ENCODE peak calls at places on chromosome 6, in nine cellular contexts. D, G, E, P, H, K, Y, Z and T are unnamed samples.

GRCh38 chr6:26285143-26286134 is 79.6 kb upstream of the BTN3A2 start:
- DNase-seq in D (peak), G (peak), E (peak), P (peak), H (peak), K (peak), Y (peak), Z (peak), T (peak)

GRCh38 chr6:33616913-33617312 is 4.2 kb upstream of the ITPR3 start:
- DNase-seq in D (no peak), G (no peak), E (no peak), P (peak), H (no peak), K (no peak), Y (no peak), Z (no peak), T (no peak)

GRCh38 chr6:17666646-17667045 is 40.1 kb downstream of the NUP153 start:
- DNase-seq in D (no peak), G (no peak), E (no peak), P (no peak), H (no peak), K (no peak), Y (no peak), Z (no peak), T (no peak)

GRCh38 chr6:91895592-91895991 is 1308.7 kb upstream of the MAP3K7 start:
- DNase-seq in D (no peak), G (no peak), E (no peak), P (peak), H (no peak), K (no peak), Y (no peak), Z (no peak), T (no peak)

GRCh38 chr6:79404261-79404660 is 133.0 kb downstream of the LCA5 start:
- DNase-seq in D (no peak), G (no peak), E (no peak), P (no peak), H (no peak), K (no peak), Y (no peak), Z (no peak), T (no peak)

GRCh38 chr6:133820208-133820607 is 68.7 kb upstream of the TCF21 start:
- DNase-seq in D (no peak), G (no peak), E (no peak), P (no peak), H (no peak), K (no peak), Y (no peak), Z (no peak), T (no peak)

GRCh38 chr6:4506806-4507205 is 269.4 kb upstream of the CDYL start:
- DNase-seq in D (no peak), G (no peak), E (no peak), P (no peak), H (no peak), K (no peak), Y (no peak), Z (no peak), T (no peak)

GRCh38 chr6:138805431-138805830 is 9.5 kb downstream of the ECT2L start:
- DNase-seq in D (no peak), G (no peak), E (peak), P (peak), H (no peak), K (peak), Y (no peak), Z (no peak), T (peak)

GRCh38 chr6:126570507-126570906 is 230.6 kb downstream of the CENPW start:
- DNase-seq in D (no peak), G (no peak), E (no peak), P (no peak), H (no peak), K (no peak), Y (no peak), Z (no peak), T (no peak)

GRCh38 chr6:146974346-146974745 is 229.9 kb upstream of the STXBP5 start:
- DNase-seq in D (no peak), G (no peak), E (no peak), P (no peak), H (no peak), K (no peak), Y (no peak), Z (no peak), T (no peak)

GRCh38 chr6:138765896-138766487 is 7.6 kb upstream of the CCDC28A start:
- DNase-seq in D (peak), G (no peak), E (peak), P (peak), H (no peak), K (peak), Y (no peak), Z (peak), T (no peak)

GRCh38 chr6:155313602-155314091 is 637 bp downstream of the TFB1M start:
- DNase-seq in D (peak), G (peak), E (no peak), P (peak), H (no peak), K (peak), Y (no peak), Z (no peak), T (no peak)

GRCh38 chr6:41942045-41942851 is 640 bp upstream of the CCND3 start:
- DNase-seq in D (no peak), G (peak), E (peak), P (peak), H (no peak), K (peak), Y (peak), Z (no peak), T (no peak)

GRCh38 chr6:506508-506907 is 115.0 kb downstream of the IRF4 start:
- DNase-seq in D (no peak), G (no peak), E (no peak), P (no peak), H (no peak), K (no peak), Y (no peak), Z (no peak), T (no peak)

GRCh38 chr6:89268776-89269175 is 46.3 kb downstream of the GABRR2 start:
- DNase-seq in D (no peak), G (no peak), E (no peak), P (peak), H (no peak), K (no peak), Y (no peak), Z (no peak), T (no peak)

GRCh38 chr6:128882991-128883571 is at the start of gene LAMA2:
- DNase-seq in D (no peak), G (no peak), E (peak), P (peak), H (peak), K (peak), Y (peak), Z (peak), T (peak)

GRCh38 chr6:147852772-147853171 is 344.3 kb downstream of the SAMD5 start:
- DNase-seq in D (no peak), G (no peak), E (no peak), P (no peak), H (no peak), K (peak), Y (no peak), Z (no peak), T (no peak)

GRCh38 chr6:154653853-154654252 is 79.4 kb upstream of the SCAF8 start:
- DNase-seq in D (peak), G (no peak), E (no peak), P (peak), H (no peak), K (peak), Y (no peak), Z (peak), T (peak)

GRCh38 chr6:71403422-71404134 is 115.0 kb downstream of the OGFRL1 start:
- DNase-seq in D (no peak), G (no peak), E (no peak), P (no peak), H (no peak), K (no peak), Y (no peak), Z (no peak), T (no peak)

GRCh38 chr6:70280462-70280861 is 22.4 kb downstream of the COL9A1 start:
- DNase-seq in D (no peak), G (no peak), E (no peak), P (no peak), H (no peak), K (no peak), Y (no peak), Z (no peak), T (no peak)

GRCh38 chr6:52582996-52583395 is 6.1 kb upstream of the TRAM2 start:
- DNase-seq in D (no peak), G (no peak), E (no peak), P (no peak), H (no peak), K (no peak), Y (no peak), Z (no peak), T (no peak)

GRCh38 chr6:21596379-21597242 is 3.1 kb downstream of the SOX4 start:
- DNase-seq in D (peak), G (peak), E (no peak), P (peak), H (peak), K (peak), Y (peak), Z (no peak), T (no peak)

GRCh38 chr6:46964716-46965519 is 43.2 kb upstream of the ADGRF5 start:
- DNase-seq in D (no peak), G (no peak), E (no peak), P (peak), H (no peak), K (no peak), Y (no peak), Z (no peak), T (no peak)

GRCh38 chr6:16058188-16058780 is 70.6 kb upstream of the MYLIP start:
- DNase-seq in D (no peak), G (no peak), E (no peak), P (no peak), H (no peak), K (no peak), Y (no peak), Z (no peak), T (no peak)

GRCh38 chr6:118672678-118673077 is 21.3 kb upstream of the CEP85L start:
- DNase-seq in D (no peak), G (no peak), E (no peak), P (no peak), H (no peak), K (no peak), Y (no peak), Z (no peak), T (no peak)

GRCh38 chr6:137028912-137029311 is 15.9 kb downstream of the IL20RA start:
- DNase-seq in D (no peak), G (no peak), E (no peak), P (no peak), H (no peak), K (no peak), Y (no peak), Z (no peak), T (no peak)

GRCh38 chr6:164827537-164827936 is 481.9 kb downstream of the C6orf118 start:
- DNase-seq in D (no peak), G (no peak), E (no peak), P (no peak), H (no peak), K (no peak), Y (no peak), Z (no peak), T (no peak)

GRCh38 chr6:98827295-98828159 is 6.8 kb upstream of the POU3F2 start:
- DNase-seq in D (no peak), G (no peak), E (no peak), P (no peak), H (no peak), K (no peak), Y (no peak), Z (no peak), T (no peak)

GRCh38 chr6:168895102-168895812 is 358.4 kb downstream of the THBS2 start:
- DNase-seq in D (peak), G (peak), E (peak), P (peak), H (peak), K (peak), Y (peak), Z (no peak), T (peak)
- H3K4me3 ChIP-seq in D (no peak), G (peak), E (no peak), P (peak), H (peak), K (peak), Y (peak), Z (no peak), T (no peak)

GRCh38 chr6:162069995-162070394 is 657.6 kb downstream of the PRKN start:
- DNase-seq in D (no peak), G (no peak), E (no peak), P (peak), H (no peak), K (peak), Y (no peak), Z (no peak), T (no peak)
- TF ChIP-seq CTCF in D (no peak), G (no peak), E (no peak), P (no peak), H (no peak), K (no peak), Y (no peak), Z (no peak), T (no peak)

GRCh38 chr6:63635563-63636515 is at the start of gene PHF3:
- DNase-seq in D (peak), G (peak), E (peak), P (peak), H (peak), K (peak), Y (peak), Z (peak), T (peak)

GRCh38 chr6:63636516-63636968 is 940 bp downstream of the PHF3 start:
- DNase-seq in D (peak), G (peak), E (no peak), P (peak), H (no peak), K (peak), Y (peak), Z (no peak), T (no peak)

GRCh38 chr6:63637865-63638445 is 2.4 kb downstream of the PHF3 start:
- DNase-seq in D (no peak), G (no peak), E (no peak), P (peak), H (no peak), K (no peak), Y (no peak), Z (no peak), T (no peak)

GRCh38 chr6:63635165-63635562 is 438 bp upstream of the PHF3 start:
- DNase-seq in D (no peak), G (no peak), E (no peak), P (peak), H (no peak), K (no peak), Y (peak), Z (no peak), T (no peak)

DNA sequence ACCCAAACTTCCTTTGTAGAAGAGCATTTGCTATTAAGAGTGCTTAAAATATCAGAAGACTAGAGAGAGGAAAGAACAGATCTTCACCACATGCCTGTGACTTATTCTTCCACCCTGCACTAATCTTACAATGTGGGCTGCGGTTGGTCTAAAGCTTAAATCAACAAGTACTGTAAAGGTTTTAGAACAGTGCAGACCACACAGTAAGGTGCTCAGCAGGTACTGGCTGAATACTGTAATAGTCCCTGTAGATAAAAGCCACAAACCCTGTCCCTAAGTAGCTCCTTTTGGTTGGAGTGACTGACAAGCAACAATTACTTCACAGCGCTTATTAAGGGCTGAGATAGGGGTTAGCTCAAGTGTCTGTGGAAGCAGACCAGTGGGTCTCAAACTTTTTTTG is 972 bp upstream of the PHF3 start:
- DNase-seq in D (no peak), G (no peak), E (no peak), P (peak), H (no peak), K (no peak), Y (no peak), Z (no peak), T (no peak)
- H3K4me3 ChIP-seq in D (no peak), G (peak), E (no peak), P (no peak), H (no peak), K (no peak), Y (no peak), Z (no peak), T (no peak)

DNA sequence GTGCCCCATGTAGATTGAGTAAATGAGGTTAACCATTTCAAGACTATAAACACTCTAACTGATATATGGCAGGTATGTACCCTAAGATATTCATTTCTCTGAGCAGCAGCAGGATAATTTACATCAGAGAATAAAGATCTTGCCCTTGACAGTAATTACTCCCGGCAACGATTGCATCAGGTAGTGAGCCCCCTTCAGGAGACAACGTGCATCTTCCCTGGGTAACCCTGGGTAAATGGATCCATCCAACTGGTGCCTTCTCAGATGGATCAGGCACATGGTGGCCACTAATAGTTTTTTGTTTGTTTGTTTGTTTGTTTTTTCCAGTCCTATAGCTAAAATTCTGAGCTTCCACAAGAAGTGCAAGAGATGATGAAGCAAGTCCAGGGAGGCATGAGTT is 469.4 kb upstream of the SLC35B3 start:
- DNase-seq in D (peak), G (no peak), E (no peak), P (no peak), H (no peak), K (no peak), Y (no peak), Z (no peak), T (no peak)
- TF ChIP-seq CTCF in D (no peak), G (peak), E (no peak), P (peak), H (no peak), K (peak), Y (no peak), Z (no peak), T (peak)

DNA sequence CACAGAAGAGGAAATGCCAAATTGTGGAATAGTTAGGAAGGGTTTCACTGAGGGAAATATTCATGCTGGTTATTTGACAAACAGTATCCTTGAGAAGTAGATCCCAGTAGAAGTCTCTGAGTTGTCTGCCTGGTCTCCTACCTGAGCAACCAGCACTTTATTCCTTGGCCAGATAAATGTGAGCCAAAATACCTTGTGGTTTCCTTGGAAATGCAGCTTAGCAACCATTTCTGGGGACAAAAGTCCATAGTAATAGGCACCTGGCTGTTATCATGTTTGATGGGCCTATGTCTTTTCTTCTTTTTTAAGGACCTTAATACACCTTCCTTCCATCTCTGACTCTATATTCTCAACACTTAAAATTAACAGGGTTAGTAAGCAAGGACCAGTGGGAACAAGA is 217.1 kb upstream of the MARCKS start:
- DNase-seq in D (no peak), G (no peak), E (no peak), P (no peak), H (no peak), K (no peak), Y (no peak), Z (no peak), T (no peak)
- H3K4me3 ChIP-seq in D (no peak), G (no peak), E (no peak), P (no peak), H (no peak), K (no peak), Y (no peak), Z (no peak), T (no peak)

DNA sequence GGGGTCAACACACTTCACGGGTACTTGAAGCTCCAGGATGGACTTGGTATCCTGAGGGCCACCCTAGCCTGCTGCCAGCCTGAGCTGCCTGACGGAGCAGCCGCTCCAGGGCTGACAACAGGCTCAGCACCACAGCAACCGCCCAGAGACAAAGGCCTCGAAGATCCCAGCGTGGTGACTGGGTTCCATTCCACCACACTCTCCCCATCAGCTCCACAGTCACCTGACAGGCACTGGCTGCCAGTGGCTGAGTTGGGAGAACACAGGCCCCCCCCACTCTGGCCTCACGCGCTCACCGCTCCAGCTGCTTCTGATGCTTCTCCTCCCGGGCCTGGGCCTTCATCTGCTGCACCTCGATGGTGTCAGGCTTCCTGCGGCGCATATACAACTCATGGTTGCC is 48.2 kb downstream of the EZR start:
- DNase-seq in D (no peak), G (no peak), E (no peak), P (no peak), H (peak), K (no peak), Y (no peak), Z (no peak), T (no peak)
- TF ChIP-seq CTCF in D (no peak), G (no peak), E (no peak), P (no peak), H (no peak), K (no peak), Y (no peak), Z (no peak), T (no peak)

GRCh38 chr6:75489025-75489424 is 4.6 kb downstream of the FILIP1 start:
- DNase-seq in D (no peak), G (no peak), E (no peak), P (peak), H (no peak), K (no peak), Y (no peak), Z (no peak), T (no peak)

GRCh38 chr6:75491302-75491701 is 2.3 kb downstream of the FILIP1 start:
- DNase-seq in D (peak), G (no peak), E (no peak), P (no peak), H (no peak), K (no peak), Y (no peak), Z (no peak), T (no peak)

GRCh38 chr6:75493400-75494064 is at the start of gene FILIP1:
- DNase-seq in D (peak), G (no peak), E (peak), P (peak), H (peak), K (peak), Y (no peak), Z (no peak), T (no peak)

GRCh38 chr6:75494290-75494689 is 690 bp upstream of the FILIP1 start:
- DNase-seq in D (peak), G (no peak), E (no peak), P (no peak), H (no peak), K (no peak), Y (no peak), Z (no peak), T (no peak)

GRCh38 chr6:75492769-75493168 is 831 bp downstream of the FILIP1 start:
- DNase-seq in D (peak), G (no peak), E (no peak), P (no peak), H (no peak), K (no peak), Y (no peak), Z (no peak), T (no peak)
- H3K4me3 ChIP-seq in D (peak), G (no peak), E (no peak), P (no peak), H (peak), K (no peak), Y (no peak), Z (no peak), T (no peak)

DNA sequence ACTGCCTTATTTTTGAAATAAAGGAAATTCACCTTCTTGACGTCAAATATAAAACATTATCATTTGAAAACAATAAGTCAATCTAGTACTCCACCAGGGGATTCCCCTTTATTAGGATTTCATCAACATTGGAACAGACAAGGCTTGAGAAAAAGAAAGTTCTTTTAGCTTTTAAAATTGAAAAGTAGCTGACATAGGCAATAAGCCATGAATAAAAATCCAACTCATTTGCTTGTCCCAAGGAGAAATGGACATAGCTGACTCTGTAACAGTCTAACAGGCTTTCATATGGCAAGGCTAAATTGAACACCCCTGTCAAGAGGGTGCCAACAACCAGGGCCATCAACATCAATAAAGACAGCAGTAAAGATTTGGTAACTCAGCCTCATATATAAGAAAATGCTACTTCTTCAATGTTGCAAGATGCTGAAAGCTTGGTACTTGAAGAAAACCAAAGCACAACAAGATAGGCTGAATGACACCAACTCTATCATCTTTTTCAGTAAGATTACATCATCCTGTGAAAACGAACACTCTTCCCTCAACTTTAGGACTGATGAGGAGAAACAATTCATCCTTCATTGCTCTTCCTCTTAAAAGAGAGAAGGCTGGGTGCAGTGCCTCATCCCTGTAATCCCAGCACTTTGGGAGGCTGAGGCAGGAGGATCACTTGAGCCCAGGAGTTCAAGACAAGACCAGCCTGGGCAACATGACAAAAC is 120.9 kb upstream of the PRDM1 start:
- DNase-seq in D (no peak), G (no peak), E (no peak), P (no peak), H (no peak), K (no peak), Y (no peak), Z (no peak), T (no peak)
- TF ChIP-seq CTCF in D (no peak), G (no peak), E (no peak), P (no peak), H (no peak), K (no peak), Y (no peak), Z (no peak), T (no peak)

GRCh38 chr6:44269921-44270525 is at the start of gene TMEM151B:
- DNase-seq in D (no peak), G (no peak), E (no peak), P (no peak), H (no peak), K (no peak), Y (peak), Z (no peak), T (no peak)
- H3K4me3 ChIP-seq in D (peak), G (no peak), E (peak), P (peak), H (peak), K (no peak), Y (peak), Z (no peak), T (no peak)